ENCODE peak calls at places on chromosomes 1 and 21, in eight cellular contexts. Y is iris pigment epithelial cell; M is fibroblast of mammary gland; P is iPS-NIHi11; A is NCI-H345; T is activated naive CD4-positive, alpha-beta T cell; Q is spleen; H is stimulated activated effector memory CD8-positive, alpha-beta T cell treated with anti-CD3 and anti-CD28 coated beads, Interleukin-12 subunit alpha, Interleukin-12 subunit beta, amount 100 ng/mL, for 72 hours. S is an unnamed sample.
A peak's percentile ranks its signal among the peaks of the same experiment; 100 is the strongest.

GRCh38 chr1:168972225-168972624 is 134.3 kb upstream of the ATP1B1 start:
- DNase-seq in Y (no peak), M (no peak), P (no peak), A (no peak), T (no peak), Q (no peak), H (no peak), S (no peak)

GRCh38 chr1:34885405-34886247 is 26.1 kb upstream of the SMIM12 start:
- DNase-seq in Y (peak; percentile 38), M (peak; percentile 19), P (peak; percentile 85), A (no peak), T (peak; percentile 27), Q (no peak), H (peak; percentile 43), S (no peak)

GRCh38 chr1:53721088-53721487 is 17.9 kb downstream of the GLIS1 start:
- DNase-seq in Y (no peak), M (no peak), P (no peak), A (no peak), T (no peak), Q (no peak), H (no peak), S (no peak)

GRCh38 chr1:171142081-171142450 is 43.0 kb upstream of the FMO2 start:
- DNase-seq in Y (peak; percentile 74), M (peak; percentile 90), P (no peak), A (no peak), T (no peak), Q (no peak), H (no peak), S (no peak)

GRCh38 chr1:23100074-23100748 is 68.4 kb downstream of the LUZP1 start:
- DNase-seq in Y (peak; percentile 99), M (peak; percentile 97), P (peak; percentile 23), A (no peak), T (no peak), Q (no peak), H (peak; percentile 21), S (peak; percentile 69)

GRCh38 chr1:116379674-116380498 is 6.8 kb downstream of the ATP1A1 start:
- DNase-seq in Y (no peak), M (no peak), P (no peak), A (no peak), T (no peak), Q (no peak), H (no peak), S (no peak)

GRCh38 chr1:93676424-93676823 is 5.2 kb downstream of the BCAR3 start:
- DNase-seq in Y (peak; percentile 89), M (peak; percentile 31), P (no peak), A (no peak), T (no peak), Q (no peak), H (no peak), S (no peak)

GRCh38 chr1:195761102-195761501 is 847.1 kb downstream of the KCNT2 start:
- DNase-seq in Y (no peak), M (no peak), P (no peak), A (no peak), T (no peak), Q (no peak), H (no peak), S (no peak)

GRCh38 chr1:200150721-200151120 is 123.2 kb downstream of the NR5A2 start:
- DNase-seq in Y (peak; percentile 83), M (peak; percentile 79), P (peak; percentile 22), A (peak; percentile 22), T (no peak), Q (no peak), H (no peak), S (no peak)

GRCh38 chr1:166165661-166166399 is 971 bp downstream of the FAM78B start:
- DNase-seq in Y (peak; percentile 4), M (peak; percentile 11), P (peak; percentile 33), A (no peak), T (peak; percentile 1), Q (peak; percentile 76), H (no peak), S (no peak)

GRCh38 chr1:190168116-190168515 is 309.5 kb downstream of the BRINP3 start:
- DNase-seq in Y (peak; percentile 96), M (peak; percentile 1), P (no peak), A (no peak), T (no peak), Q (no peak), H (no peak), S (no peak)

GRCh38 chr1:84759756-84760155 is 69.5 kb upstream of the SSX2IP start:
- DNase-seq in Y (no peak), M (no peak), P (no peak), A (no peak), T (no peak), Q (no peak), H (no peak), S (no peak)

GRCh38 chr21:17738171-17738953 is 80.8 kb downstream of the C21orf91 start:
- DNase-seq in Y (no peak), M (no peak), P (no peak), A (no peak), T (no peak), Q (no peak), H (no peak), S (no peak)

GRCh38 chr1:44673675-44674112 is 587 bp downstream of the TMEM53 start:
- DNase-seq in Y (no peak), M (no peak), P (no peak), A (no peak), T (no peak), Q (no peak), H (no peak), S (no peak)

GRCh38 chr21:37294674-37295073 is 27.5 kb upstream of the VPS26C start:
- DNase-seq in Y (no peak), M (no peak), P (no peak), A (no peak), T (no peak), Q (no peak), H (no peak), S (no peak)

GRCh38 chr1:99004270-99005141 is at the start of gene PLPPR5:
- DNase-seq in Y (peak; percentile 17), M (peak; percentile 25), P (peak; percentile 74), A (peak; percentile 9), T (no peak), Q (peak; percentile 75), H (peak; percentile 7), S (no peak)

GRCh38 chr1:30313176-30313575 is 410.2 kb downstream of the MATN1 start:
- DNase-seq in Y (no peak), M (no peak), P (no peak), A (no peak), T (no peak), Q (peak; percentile 28), H (no peak), S (no peak)

GRCh38 chr1:43069481-43070050 is 102.5 kb downstream of the EBNA1BP2 start:
- DNase-seq in Y (peak; percentile 34), M (no peak), P (peak; percentile 58), A (no peak), T (no peak), Q (no peak), H (no peak), S (no peak)

GRCh38 chr1:181044449-181044966 is 10.7 kb downstream of the MR1 start:
- DNase-seq in Y (peak; percentile 80), M (peak; percentile 9), P (no peak), A (no peak), T (no peak), Q (no peak), H (peak; percentile 47), S (peak; percentile 89)

GRCh38 chr1:230827081-230827681 is 41.1 kb downstream of the C1orf198 start:
- DNase-seq in Y (peak; percentile 29), M (peak; percentile 83), P (no peak), A (peak; percentile 5), T (no peak), Q (no peak), H (no peak), S (no peak)

GRCh38 chr1:95809391-95809790 is 575.4 kb downstream of the RWDD3 start:
- DNase-seq in Y (no peak), M (no peak), P (no peak), A (no peak), T (no peak), Q (no peak), H (no peak), S (no peak)

GRCh38 chr1:228867093-228867950 is 132.0 kb downstream of the RHOU start:
- DNase-seq in Y (peak; percentile 48), M (no peak), P (no peak), A (peak; percentile 73), T (no peak), Q (no peak), H (no peak), S (no peak)

S was measured in NK-92 treated with Interleukin-12 subunit alpha and Interleukin-12 subunit beta, amount 100 ng/mL, for 24 hours.